ENCODE peak calls at places on chromosomes 2 and 18, in five cellular contexts. D is tibial artery, I is left lung, F is mesendoderm, E is mesenchymal stem cell. W is an unnamed sample. For H3K4me1, the result is how much of the 10 kb centered on the place peaks cover.

GRCh38 chr2:150644298-150645067 is 157.0 kb upstream of the RND3 start:
- DNase-seq in D (no peak), I (no peak), F (no peak), E (peak), W (peak)

GRCh38 chr2:59354498-59354897 is 1113.4 kb upstream of the FANCL start:
- DNase-seq in D (no peak), I (no peak), F (no peak), E (no peak), W (no peak)

GRCh38 chr2:147937744-147938349 is 82.7 kb downstream of the ORC4 start:
- DNase-seq in D (no peak), I (no peak), F (peak), E (peak), W (peak)

GRCh38 chr2:227939271-227940027 is 68.0 kb downstream of the DAW1 start:
- DNase-seq in D (no peak), I (no peak), F (peak), E (peak), W (peak)

GRCh38 chr2:100941646-100942240 is 60.3 kb upstream of the RPL31 start:
- DNase-seq in D (no peak), I (no peak), F (no peak), E (peak), W (no peak)

GRCh38 chr2:209208211-209208610 is 215.6 kb upstream of the MAP2 start:
- DNase-seq in D (no peak), I (no peak), F (peak), E (peak), W (no peak)

GRCh38 chr18:75350440-75350839 is 77.1 kb downstream of the SMIM21 start:
- DNase-seq in D (no peak), I (no peak), F (peak), E (no peak), W (no peak)

GRCh38 chr2:39373403-39373802 is 63.7 kb downstream of the MAP4K3 start:
- DNase-seq in D (no peak), I (no peak), F (no peak), E (no peak), W (no peak)

GRCh38 chr2:219124379-219125110 is 36.1 kb downstream of the NHEJ1 start:
- DNase-seq in D (no peak), I (no peak), F (peak), E (peak), W (no peak)

GRCh38 chr2:58039170-58039611 is 7.4 kb upstream of the VRK2 start:
- DNase-seq in D (no peak), I (no peak), F (no peak), E (peak), W (peak)

GRCh38 chr18:23179416-23179815 is 44.1 kb downstream of the CABLES1 start:
- DNase-seq in D (no peak), I (no peak), F (no peak), E (no peak), W (no peak)

GRCh38 chr2:5021148-5021547 is 671.0 kb upstream of the SOX11 start:
- DNase-seq in D (no peak), I (no peak), F (no peak), E (no peak), W (no peak)

GRCh38 chr18:45765740-45766139 is 41.8 kb downstream of the SLC14A1 start:
- DNase-seq in D (no peak), I (no peak), F (no peak), E (no peak), W (no peak)

GRCh38 chr2:45156605-45157004 is 147.4 kb upstream of the SIX2 start:
- DNase-seq in D (no peak), I (no peak), F (no peak), E (no peak), W (peak)

GRCh38 chr2:100900156-100900795 is 80.3 kb downstream of the NPAS2 start:
- DNase-seq in D (no peak), I (no peak), F (no peak), E (no peak), W (no peak)

DNA sequence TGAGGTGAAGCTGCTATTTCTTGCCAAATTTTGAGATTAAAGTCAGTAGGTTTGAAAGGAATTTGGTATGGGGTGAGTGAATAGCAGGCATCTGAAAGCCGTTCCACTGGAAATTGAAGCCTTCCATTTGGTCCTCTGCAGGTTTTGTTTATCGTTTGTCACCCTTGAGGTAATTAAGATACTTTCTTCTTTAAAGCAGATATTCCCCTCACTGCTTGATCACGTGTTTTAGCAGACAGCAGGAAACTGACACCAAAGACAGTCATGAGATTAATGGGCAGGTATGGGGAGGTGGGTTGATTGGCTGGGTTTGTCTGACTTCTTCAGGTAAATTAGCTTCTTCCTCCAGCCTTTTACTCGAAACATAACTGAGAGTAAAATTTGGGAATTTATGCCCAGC is 10.7 kb downstream of the LPIN1 start:
- DNase-seq in D (no peak), I (no peak), F (no peak), E (no peak), W (no peak)
- H3K4me3 ChIP-seq in D (no peak), I (no peak), F (no peak), E (no peak), W (no peak)

GRCh38 chr2:158967731-158968395 is 577 bp upstream of the TANC1 start:
- DNase-seq in D (peak), I (peak), F (peak), E (peak), W (peak)

GRCh38 chr2:158968396-158969161 is at the start of gene TANC1:
- DNase-seq in D (peak), I (peak), F (peak), E (peak), W (peak)

GRCh38 chr2:158969717-158970521 is 1.5 kb downstream of the TANC1 start:
- DNase-seq in D (peak), I (peak), F (peak), E (peak), W (peak)

GRCh38 chr2:158970522-158970855 is 2.0 kb downstream of the TANC1 start:
- DNase-seq in D (no peak), I (no peak), F (no peak), E (no peak), W (peak)

GRCh38 chr2:158969162-158969716 is 799 bp downstream of the TANC1 start:
- DNase-seq in D (no peak), I (no peak), F (no peak), E (no peak), W (no peak)
- H3K4me1 ChIP-seq in D (under half), I (under half), F (under half), E (under half), W (under half)

DNA sequence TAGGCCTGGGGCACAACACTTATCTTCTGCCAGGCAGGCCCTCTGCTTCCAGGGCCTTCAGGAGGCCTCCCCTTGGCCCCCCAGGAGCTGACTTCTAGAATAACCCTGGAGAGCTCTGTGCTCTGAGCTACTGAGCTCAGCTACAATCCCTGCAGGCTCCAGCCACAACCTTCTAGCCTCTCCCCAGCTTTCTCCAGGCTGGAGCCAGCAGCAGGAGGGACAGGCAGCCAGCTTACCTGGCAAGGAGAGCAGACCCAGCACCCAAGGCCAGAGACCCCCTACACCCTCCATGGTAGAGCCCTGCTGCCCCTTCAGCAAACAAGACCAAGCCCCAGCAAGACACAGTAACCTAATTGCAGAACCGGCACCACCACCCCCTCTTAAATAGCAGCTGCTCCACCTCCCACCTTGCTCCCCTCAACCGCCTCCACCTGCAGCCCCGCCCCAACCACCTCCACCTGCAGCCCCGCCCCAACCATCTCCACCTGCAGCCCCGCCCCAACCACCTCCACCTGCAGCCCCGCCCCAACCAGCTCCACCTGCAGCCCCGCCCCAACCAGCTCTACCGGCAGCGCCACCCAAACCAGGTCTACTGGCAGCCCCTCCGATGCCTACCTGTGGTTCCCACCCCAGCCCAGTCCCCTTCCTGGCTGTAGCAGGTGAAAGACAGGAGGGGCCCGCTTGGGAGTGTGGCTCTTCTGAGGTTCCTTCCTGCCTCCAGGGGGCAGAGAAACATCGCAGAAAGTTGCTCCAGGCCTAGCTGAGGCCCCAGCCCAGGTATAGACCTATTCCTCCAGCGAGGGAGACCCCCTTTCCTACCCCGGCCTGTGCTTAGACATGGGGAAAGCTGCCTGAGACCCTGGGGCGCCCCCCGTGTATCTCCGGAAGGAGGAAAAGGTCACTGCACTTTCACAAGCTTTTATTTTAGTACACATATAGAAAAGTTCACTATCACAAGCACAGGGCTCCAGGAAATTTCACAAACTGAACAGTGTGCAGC is at the start of gene ASTL:
- DNase-seq in D (no peak), I (peak), F (peak), E (peak), W (peak)
- H3K4me3 ChIP-seq in D (no peak), I (no peak), F (no peak), E (no peak), W (no peak)

GRCh38 chr18:79397288-79397829 is 1.6 kb downstream of the NFATC1 start:
- DNase-seq in D (peak), I (peak), F (no peak), E (no peak), W (no peak)

GRCh38 chr18:79396431-79397287 is 929 bp downstream of the NFATC1 start:
- DNase-seq in D (peak), I (peak), F (peak), E (no peak), W (peak)

GRCh38 chr18:79400091-79400590 is 4.4 kb downstream of the NFATC1 start:
- DNase-seq in D (peak), I (peak), F (no peak), E (no peak), W (peak)

GRCh38 chr18:79399275-79400081 is 3.7 kb downstream of the NFATC1 start:
- DNase-seq in D (no peak), I (peak), F (no peak), E (no peak), W (no peak)

DNA sequence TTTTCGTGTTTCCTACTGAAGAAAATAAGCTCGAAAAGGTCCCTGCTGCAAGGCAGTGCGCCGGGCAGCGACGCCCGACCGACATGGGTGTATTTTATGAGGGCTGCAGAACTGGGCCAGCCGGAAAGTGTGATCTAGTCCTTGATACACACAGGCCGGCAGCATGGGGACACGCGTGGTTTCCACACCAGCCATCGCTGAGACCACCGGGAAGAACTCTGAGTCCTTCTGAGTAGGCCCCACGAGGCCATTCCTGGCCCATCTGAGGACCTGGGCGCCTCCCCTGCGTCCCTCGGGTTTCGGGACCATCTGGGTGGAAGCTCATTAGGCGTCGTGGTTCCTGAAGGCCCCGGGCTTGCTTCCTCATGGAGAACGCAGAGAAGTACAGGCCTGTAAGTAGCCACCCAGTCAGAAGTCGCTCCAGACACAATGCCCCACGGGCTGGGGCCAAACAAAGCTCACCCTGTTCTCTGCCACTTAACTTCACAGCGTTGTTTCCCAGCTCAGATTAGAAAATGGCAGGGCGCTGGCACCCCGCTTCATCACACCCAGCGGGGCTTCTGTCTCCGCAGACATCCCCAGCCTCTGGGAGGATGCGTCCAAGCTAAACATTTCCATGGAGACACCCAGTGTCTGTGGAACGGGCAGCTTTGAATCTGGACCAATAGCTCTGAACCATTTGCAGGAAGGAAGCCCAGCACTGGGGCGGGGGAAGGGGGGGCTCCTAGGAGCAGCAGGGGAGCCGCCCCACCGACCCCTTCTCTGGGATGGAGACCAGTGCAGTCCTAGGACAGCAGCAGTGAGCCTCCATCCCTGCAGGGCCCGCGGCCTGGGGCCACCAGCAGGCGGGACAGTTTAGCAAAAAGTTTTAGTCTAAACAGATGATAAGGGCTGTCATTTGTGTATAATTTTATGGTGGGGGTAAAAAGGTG is 2.4 kb downstream of the NFATC1 start:
- DNase-seq in D (peak), I (peak), F (no peak), E (no peak), W (no peak)
- H3K4me1 ChIP-seq in D (half or more), I (under half), F (under half), E (under half), W (under half)

DNA sequence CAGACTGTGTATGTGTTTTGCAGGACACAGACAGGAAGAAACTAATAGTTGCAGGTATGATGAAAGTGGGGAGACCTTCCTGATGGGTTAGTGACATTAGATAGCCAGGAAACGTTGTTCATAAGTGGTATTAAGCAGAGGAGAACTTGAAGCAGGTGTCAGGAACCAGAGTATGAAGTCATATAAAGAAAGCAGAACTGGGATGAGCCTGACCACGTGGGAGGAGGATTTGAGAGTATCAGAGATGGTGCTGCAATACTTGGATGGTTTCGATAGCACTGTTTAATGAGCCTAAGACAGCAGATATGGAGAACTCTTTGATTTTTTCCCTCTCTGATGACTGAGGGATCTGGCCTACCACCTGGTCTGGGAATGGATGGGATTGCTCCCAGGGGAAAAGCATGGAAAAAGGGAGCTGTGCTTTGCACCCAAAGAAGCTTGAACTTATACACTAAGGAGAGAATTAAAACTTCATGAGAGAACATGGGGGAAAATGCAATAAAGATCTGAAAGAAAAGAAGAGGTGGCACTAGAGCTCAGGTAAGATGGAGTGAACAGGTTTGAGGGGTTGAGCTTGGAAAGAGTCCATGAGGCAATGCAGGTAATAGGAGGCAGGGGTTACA is 226.0 kb upstream of the LRRTM1 start:
- DNase-seq in D (no peak), I (no peak), F (no peak), E (no peak), W (no peak)
- H3K4me3 ChIP-seq in D (no peak), I (no peak), F (no peak), E (no peak), W (no peak)

GRCh38 chr2:142870516-142870915 is 6.9 kb upstream of the KYNU start:
- DNase-seq in D (no peak), I (no peak), F (no peak), E (peak), W (no peak)
- H3K4me1 ChIP-seq in D (under half), I (under half), F (under half), E (under half), W (under half)

GRCh38 chr2:64980192-64980591 is 9.0 kb upstream of the SLC1A4 start:
- DNase-seq in D (no peak), I (no peak), F (no peak), E (no peak), W (no peak)
- H3K4me3 ChIP-seq in D (no peak), I (no peak), F (no peak), E (no peak), W (no peak)